ENCODE peak calls at places on chromosomes 13 and 19, in five cellular contexts. One of them, this sample, is unnamed.
A peak's percentile ranks its signal among the peaks of the same experiment; 100 is the strongest.

GRCh38 chr13:52085416-52085815 is 43.5 kb downstream of the NEK5 start:
- DNase-seq in GM12878: no peak
- DNase-seq in HepG2: no peak
- DNase-seq in K562: no peak
- DNase-seq in H1: no peak
- DNase-seq in this sample: no peak

GRCh38 chr13:30998548-30999140 is 66.2 kb downstream of the TEX26 start:
- DNase-seq in HepG2: no peak
- DNase-seq in GM12878: no peak
- DNase-seq in H1: no peak
- DNase-seq in K562: no peak
- DNase-seq in this sample: no peak

GRCh38 chr19:40778865-40779284 is 828 bp downstream of the RAB4B start:
- DNase-seq in H1: no peak
- DNase-seq in GM12878: no peak
- DNase-seq in HepG2: peak; percentile 51
- DNase-seq in K562: no peak
- DNase-seq in this sample: no peak

GRCh38 chr19:19866599-19867248 is 1.0 kb downstream of the ZNF253 start:
- DNase-seq in K562: peak; percentile 53
- DNase-seq in GM12878: peak; percentile 15
- DNase-seq in H1: peak; percentile 53
- DNase-seq in HepG2: peak; percentile 58
- DNase-seq in this sample: no peak

GRCh38 chr19:18756896-18757295 is 34.2 kb downstream of the COMP start:
- DNase-seq in H1: no peak
- DNase-seq in K562: no peak
- DNase-seq in GM12878: no peak
- DNase-seq in HepG2: no peak
- DNase-seq in this sample: no peak

GRCh38 chr19:33496496-33496895 is 25.1 kb downstream of the PEPD start:
- DNase-seq in GM12878: no peak
- DNase-seq in HepG2: no peak
- DNase-seq in H1: no peak
- DNase-seq in K562: no peak
- DNase-seq in this sample: no peak

GRCh38 chr19:58154287-58154678 is 3.7 kb upstream of the ZNF329 start:
- DNase-seq in HepG2: peak; percentile 38
- DNase-seq in K562: no peak
- DNase-seq in H1: no peak
- DNase-seq in GM12878: no peak
- DNase-seq in this sample: no peak

GRCh38 chr19:8005534-8006256 is at the start of gene ELAVL1:
- DNase-seq in HepG2: peak; percentile 74
- DNase-seq in GM12878: no peak
- DNase-seq in H1: peak; percentile 53
- DNase-seq in K562: peak; percentile 95
- DNase-seq in this sample: peak; percentile 73

GRCh38 chr13:75250526-75251183 is 231.3 kb downstream of the TBC1D4 start:
- DNase-seq in H1: no peak
- DNase-seq in K562: no peak
- DNase-seq in HepG2: no peak
- DNase-seq in GM12878: no peak
- DNase-seq in this sample: no peak

GRCh38 chr13:20831254-20831653 is 57.5 kb upstream of the EEF1AKMT1 start:
- DNase-seq in K562: no peak
- DNase-seq in GM12878: no peak
- DNase-seq in H1: no peak
- DNase-seq in HepG2: no peak
- DNase-seq in this sample: no peak

GRCh38 chr19:35168261-35168660 is 13.7 kb downstream of the FXYD5 start:
- DNase-seq in GM12878: no peak
- DNase-seq in K562: no peak
- DNase-seq in H1: no peak
- DNase-seq in HepG2: no peak
- DNase-seq in this sample: no peak

GRCh38 chr19:4140237-4140711 is 13.2 kb upstream of the CREB3L3 start:
- DNase-seq in K562: peak; percentile 78
- DNase-seq in GM12878: no peak
- DNase-seq in HepG2: peak; percentile 70
- DNase-seq in H1: peak; percentile 38
- DNase-seq in this sample: peak; percentile 79

GRCh38 chr13:100301418-100301817 is 212.5 kb downstream of the PCCA start:
- DNase-seq in K562: no peak
- DNase-seq in H1: no peak
- DNase-seq in HepG2: no peak
- DNase-seq in GM12878: no peak
- DNase-seq in this sample: no peak

GRCh38 chr19:38970664-38971532 is 4.6 kb downstream of the FBXO17 start:
- DNase-seq in K562: no peak
- DNase-seq in H1: no peak
- DNase-seq in HepG2: no peak
- DNase-seq in GM12878: no peak
- DNase-seq in this sample: no peak

GRCh38 chr19:45769821-45770191 is 754 bp upstream of the SIX5 start:
- DNase-seq in HepG2: no peak
- DNase-seq in K562: no peak
- DNase-seq in H1: no peak
- DNase-seq in GM12878: no peak
- DNase-seq in this sample: no peak

GRCh38 chr13:106503272-106503671 is 32.2 kb downstream of the EFNB2 start:
- DNase-seq in H1: no peak
- DNase-seq in K562: no peak
- DNase-seq in HepG2: no peak
- DNase-seq in GM12878: no peak
- DNase-seq in this sample: no peak

GRCh38 chr13:34207872-34208271 is 389.9 kb downstream of the RFC3 start:
- DNase-seq in HepG2: no peak
- DNase-seq in K562: no peak
- DNase-seq in H1: no peak
- DNase-seq in GM12878: no peak
- DNase-seq in this sample: no peak

GRCh38 chr19:18057557-18057956 is 29.2 kb downstream of the IL12RB1 start:
- DNase-seq in GM12878: no peak
- DNase-seq in K562: no peak
- DNase-seq in H1: no peak
- DNase-seq in HepG2: no peak
- DNase-seq in this sample: no peak

GRCh38 chr19:1214862-1215731 is 9.5 kb downstream of the STK11 start:
- DNase-seq in HepG2: no peak
- DNase-seq in GM12878: no peak
- DNase-seq in K562: no peak
- DNase-seq in H1: no peak
- DNase-seq in this sample: no peak

GRCh38 chr19:3098141-3098514 is 4.0 kb downstream of the GNA11 start:
- DNase-seq in HepG2: no peak
- DNase-seq in K562: no peak
- DNase-seq in GM12878: no peak
- DNase-seq in H1: no peak
- DNase-seq in this sample: no peak

GRCh38 chr19:46065486-46065885 is 24.7 kb upstream of the IGFL4 start:
- DNase-seq in HepG2: no peak
- DNase-seq in GM12878: no peak
- DNase-seq in H1: no peak
- DNase-seq in K562: no peak
- DNase-seq in this sample: no peak

GRCh38 chr19:30028118-30028991 is 86.3 kb downstream of the URI1 start:
- DNase-seq in K562: no peak
- DNase-seq in GM12878: no peak
- DNase-seq in HepG2: no peak
- DNase-seq in H1: no peak
- DNase-seq in this sample: no peak

GRCh38 chr19:16930753-16931152 is 42.0 kb downstream of the F2RL3 start:
- DNase-seq in H1: no peak
- DNase-seq in GM12878: no peak
- DNase-seq in HepG2: no peak
- DNase-seq in K562: no peak
- DNase-seq in this sample: no peak

GRCh38 chr19:28294395-28294794 is 918.6 kb downstream of the UQCRFS1 start:
- DNase-seq in K562: no peak
- DNase-seq in H1: no peak
- DNase-seq in HepG2: no peak
- DNase-seq in GM12878: no peak
- DNase-seq in this sample: no peak

GRCh38 chr19:17324357-17325114 is 10.1 kb downstream of the ANO8 start:
- DNase-seq in H1: no peak
- DNase-seq in K562: no peak
- DNase-seq in HepG2: no peak
- DNase-seq in GM12878: no peak
- DNase-seq in this sample: no peak

GRCh38 chr13:48817166-48817802 is 158.4 kb upstream of the FNDC3A start:
- DNase-seq in K562: no peak
- DNase-seq in GM12878: no peak
- DNase-seq in HepG2: no peak
- DNase-seq in H1: no peak
- DNase-seq in this sample: no peak

GRCh38 chr13:94416454-94417080 is 62.9 kb downstream of the DCT start:
- DNase-seq in GM12878: no peak
- DNase-seq in H1: peak; percentile 57
- DNase-seq in HepG2: peak; percentile 67
- DNase-seq in K562: no peak
- DNase-seq in this sample: peak; percentile 51

GRCh38 chr13:108700421-108701170 is 71.2 kb downstream of the MYO16 start:
- DNase-seq in H1: no peak
- DNase-seq in K562: no peak
- DNase-seq in HepG2: no peak
- DNase-seq in GM12878: no peak
- DNase-seq in this sample: no peak

GRCh38 chr19:36436531-36436930 is 18.1 kb upstream of the ZFP82 start:
- DNase-seq in HepG2: no peak
- DNase-seq in K562: no peak
- DNase-seq in H1: no peak
- DNase-seq in GM12878: no peak
- DNase-seq in this sample: no peak

GRCh38 chr19:47390533-47391488 is 28.5 kb downstream of the MEIS3 start:
- DNase-seq in H1: no peak
- DNase-seq in HepG2: no peak
- DNase-seq in GM12878: no peak
- DNase-seq in K562: no peak
- DNase-seq in this sample: no peak

GRCh38 chr19:38303517-38304351 is at the start of gene C19orf33:
- DNase-seq in H1: no peak
- DNase-seq in GM12878: no peak
- DNase-seq in HepG2: no peak
- DNase-seq in K562: peak; percentile 36
- DNase-seq in this sample: peak; percentile 84

GRCh38 chr13:24511824-24512207 is 762 bp downstream of the PARP4 start:
- DNase-seq in GM12878: peak; percentile 9
- DNase-seq in K562: no peak
- DNase-seq in H1: no peak
- DNase-seq in HepG2: no peak
- DNase-seq in this sample: no peak

GRCh38 chr13:27339299-27339698 is 68.7 kb downstream of the RASL11A start:
- DNase-seq in GM12878: no peak
- DNase-seq in K562: peak; percentile 42
- DNase-seq in HepG2: peak; percentile 60
- DNase-seq in H1: no peak
- DNase-seq in this sample: peak; percentile 78

GRCh38 chr13:113854238-113855011 is 9.5 kb downstream of the GAS6 start:
- DNase-seq in K562: no peak
- DNase-seq in GM12878: no peak
- DNase-seq in H1: no peak
- DNase-seq in HepG2: no peak
- DNase-seq in this sample: no peak
- TF ChIP-seq ATF3 in K562: no peak
- TF ChIP-seq ATF3 in GM12878: no peak
- TF ChIP-seq ATF3 in H1: no peak
- TF ChIP-seq ATF3 in HepG2: no peak
- TF ChIP-seq ATF3 in this sample: no peak

DNA sequence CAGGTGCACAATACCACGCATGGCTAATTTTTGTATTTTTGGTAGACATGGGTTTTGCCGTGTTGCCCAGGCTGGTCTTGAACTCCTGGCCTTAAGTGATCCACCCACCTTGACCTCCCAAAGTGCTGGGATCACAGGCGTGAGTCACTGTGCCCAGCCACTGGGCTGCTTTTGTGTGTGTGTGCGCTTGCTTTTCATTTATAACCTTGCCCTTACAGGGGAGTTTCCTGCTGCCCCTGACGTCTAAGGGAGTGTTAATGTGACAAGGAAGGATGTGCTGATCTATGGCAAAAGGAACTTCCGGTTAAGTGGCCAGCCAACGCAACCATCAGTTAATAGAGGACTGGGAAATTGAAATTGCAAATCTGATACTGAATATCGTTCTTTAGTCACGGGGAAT is 57.7 kb downstream of the ING1 start:
- DNase-seq in K562: no peak
- DNase-seq in HepG2: no peak
- DNase-seq in GM12878: no peak
- DNase-seq in H1: no peak
- DNase-seq in this sample: no peak
- H3K9ac ChIP-seq in K562: no peak overlapping the region
- H3K9ac ChIP-seq in HepG2: no peak overlapping the region
- H3K9ac ChIP-seq in GM12878: no peak overlapping the region
- H3K9ac ChIP-seq in H1: no peak overlapping the region
- H3K9ac ChIP-seq in this sample: no peak overlapping the region

DNA sequence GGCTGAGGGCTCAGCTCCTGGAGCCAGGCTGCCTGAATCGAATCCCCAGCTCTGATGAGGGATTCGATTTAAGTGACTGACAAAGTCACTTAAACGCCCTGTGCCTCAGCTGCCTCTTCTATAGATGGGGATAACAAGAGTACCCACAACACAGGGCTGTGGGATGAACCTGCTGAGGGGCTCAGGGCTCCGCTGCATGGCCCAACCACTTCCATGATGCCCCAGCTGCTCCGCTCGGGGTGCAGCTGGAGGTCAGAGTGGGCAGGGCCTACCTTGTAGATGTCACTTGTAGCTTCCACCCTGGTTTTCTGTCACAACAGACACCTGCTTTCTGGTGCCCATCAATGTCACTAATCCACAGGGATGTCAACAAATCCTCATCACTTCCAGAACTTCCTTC is 39.2 kb downstream of the STK24 start:
- DNase-seq in H1: no peak
- DNase-seq in K562: no peak
- DNase-seq in HepG2: no peak
- DNase-seq in GM12878: no peak
- DNase-seq in this sample: no peak
- TF ChIP-seq ATF3 in H1: no peak
- TF ChIP-seq ATF3 in K562: no peak
- TF ChIP-seq ATF3 in HepG2: no peak
- TF ChIP-seq ATF3 in GM12878: no peak
- TF ChIP-seq ATF3 in this sample: no peak

GRCh38 chr19:49473868-49474544 is at the start of gene FLT3LG:
- DNase-seq in H1: no peak
- DNase-seq in K562: peak; percentile 88
- DNase-seq in HepG2: peak; percentile 46
- DNase-seq in GM12878: no peak
- DNase-seq in this sample: no peak

GRCh38 chr19:49472936-49473335 is 1.1 kb upstream of the FLT3LG start:
- DNase-seq in GM12878: no peak
- DNase-seq in K562: no peak
- DNase-seq in HepG2: no peak
- DNase-seq in H1: no peak
- DNase-seq in this sample: no peak

GRCh38 chr19:49475995-49476880 is 2.2 kb downstream of the FLT3LG start:
- DNase-seq in H1: no peak
- DNase-seq in K562: peak; percentile 60
- DNase-seq in GM12878: no peak
- DNase-seq in HepG2: no peak
- DNase-seq in this sample: no peak

GRCh38 chr19:49475191-49475932 is 1.3 kb downstream of the FLT3LG start:
- DNase-seq in H1: no peak
- DNase-seq in GM12878: no peak
- DNase-seq in HepG2: no peak
- DNase-seq in K562: peak; percentile 5
- DNase-seq in this sample: no peak

GRCh38 chr19:49474545-49474930 is 523 bp downstream of the FLT3LG start:
- DNase-seq in K562: no peak
- DNase-seq in H1: no peak
- DNase-seq in HepG2: no peak
- DNase-seq in GM12878: no peak
- DNase-seq in this sample: no peak
- H3K9ac ChIP-seq in K562: peak overlapping the region; percentile 53
- H3K9ac ChIP-seq in H1: no peak overlapping the region
- H3K9ac ChIP-seq in HepG2: peak overlapping the region; percentile 63
- H3K9ac ChIP-seq in GM12878: peak overlapping the region; percentile 61
- H3K9ac ChIP-seq in this sample: peak overlapping the region; percentile 72

This sample was measured in HCT116.